ENCODE peak calls at places on chromosomes 12 and 14, in eight cellular contexts. I is AML-193; Y is CD8-positive, alpha-beta memory T cell; J is nucleus accumbens; G is astrocyte; U is T-cell; M is T1000; N is GM04504. H is an unnamed sample.

GRCh38 chr14:101104485-101104884 is 201.0 kb upstream of the RTL1 start:
- DNase-seq in I (no peak), Y (no peak), J (no peak), G (no peak), U (no peak), M (no peak), N (no peak), H (no peak)

GRCh38 chr12:124744659-124745467 is 118.8 kb downstream of the SCARB1 start:
- DNase-seq in I (no peak), Y (no peak), J (no peak), G (no peak), U (no peak), M (no peak), N (no peak), H (no peak)

GRCh38 chr12:125151284-125151683 is 86.0 kb downstream of the AACS start:
- DNase-seq in I (no peak), Y (no peak), J (no peak), G (no peak), U (no peak), M (no peak), N (no peak), H (no peak)

GRCh38 chr12:53967451-53968059 is 5.4 kb upstream of the HOXC11 start:
- DNase-seq in I (peak; percentile 7), Y (no peak), J (no peak), G (no peak), U (no peak), M (no peak), N (no peak), H (no peak)

GRCh38 chr12:130054803-130055202 is 107.5 kb upstream of the FZD10 start:
- DNase-seq in I (no peak), Y (no peak), J (no peak), G (no peak), U (no peak), M (no peak), N (no peak), H (no peak)

GRCh38 chr12:47891356-47891755 is 13.4 kb downstream of the VDR start:
- DNase-seq in I (no peak), Y (no peak), J (no peak), G (no peak), U (no peak), M (no peak), N (no peak), H (no peak)

GRCh38 chr14:96940009-96940408 is 142.8 kb downstream of the VRK1 start:
- DNase-seq in I (no peak), Y (no peak), J (no peak), G (no peak), U (no peak), M (no peak), N (no peak), H (no peak)

GRCh38 chr12:49057888-49058287 is 2.7 kb downstream of the KMT2D start:
- DNase-seq in I (peak; percentile 17), Y (no peak), J (no peak), G (no peak), U (no peak), M (no peak), N (no peak), H (no peak)

GRCh38 chr14:100296106-100296651 is 10.1 kb downstream of the SLC25A29 start:
- DNase-seq in I (peak; percentile 71), Y (no peak), J (no peak), G (no peak), U (no peak), M (no peak), N (no peak), H (no peak)

GRCh38 chr14:72737560-72737943 is 156.3 kb downstream of the DPF3 start:
- DNase-seq in I (no peak), Y (no peak), J (no peak), G (no peak), U (no peak), M (no peak), N (no peak), H (peak; percentile 12)

GRCh38 chr12:105852958-105853357 is 285.8 kb downstream of the NUAK1 start:
- DNase-seq in I (no peak), Y (no peak), J (no peak), G (no peak), U (no peak), M (no peak), N (no peak), H (no peak)

GRCh38 chr14:31921251-31921650 is 155.9 kb upstream of the ARHGAP5 start:
- DNase-seq in I (no peak), Y (no peak), J (no peak), G (no peak), U (no peak), M (no peak), N (no peak), H (no peak)

GRCh38 chr14:74142523-74142922 is 57.8 kb downstream of the LIN52 start:
- DNase-seq in I (no peak), Y (no peak), J (no peak), G (no peak), U (no peak), M (no peak), N (no peak), H (no peak)

GRCh38 chr12:120367252-120367923 is 1.6 kb downstream of the MSI1 start:
- DNase-seq in I (no peak), Y (no peak), J (peak; percentile 7), G (no peak), U (no peak), M (no peak), N (no peak), H (no peak)

GRCh38 chr14:60722836-60723217 is 1.3 kb downstream of the SIX4 start:
- DNase-seq in I (no peak), Y (no peak), J (no peak), G (peak; percentile 10), U (no peak), M (no peak), N (no peak), H (no peak)